ENCODE peak calls at places on chromosomes 3 and 15, in five cellular contexts. X is tibial nerve, V is adrenal gland, I is HCT116, M is transverse colon. K is an unnamed sample. For H3K4me1, the result is how much of the 10 kb centered on the place peaks cover.

GRCh38 chr15:69854521-69855171 is 243.1 kb downstream of the TLE3 start:
- DNase-seq in M (no peak), V (no peak), X (no peak), I (no peak), K (no peak)

GRCh38 chr3:126293370-126294082 is 63.7 kb downstream of the KLF15 start:
- DNase-seq in I (no peak), V (no peak), X (no peak), M (no peak), K (peak)

GRCh38 chr3:169659858-169660614 is 3.5 kb downstream of the MECOM start:
- DNase-seq in X (no peak), V (no peak), M (no peak), I (no peak), K (peak)

GRCh38 chr15:65793813-65794104 is 1.7 kb upstream of the DENND4A start:
- DNase-seq in I (no peak), X (no peak), M (no peak), V (no peak), K (no peak)

GRCh38 chr15:31517711-31518110 is 191.1 kb downstream of the KLF13 start:
- DNase-seq in M (no peak), X (no peak), I (no peak), V (no peak), K (no peak)

GRCh38 chr15:77633134-77633912 is 611 bp upstream of the LINGO1 start:
- DNase-seq in X (peak), M (peak), V (peak), I (peak), K (peak)

GRCh38 chr15:29556385-29556784 is 265.9 kb downstream of the TJP1 start:
- DNase-seq in I (no peak), X (no peak), V (no peak), M (no peak), K (no peak)

GRCh38 chr3:112561085-112561692 is 573 bp downstream of the ATG3 start:
- DNase-seq in I (peak), M (peak), V (peak), X (peak), K (peak)

GRCh38 chr15:97840501-97840900 is 120.0 kb upstream of the ARRDC4 start:
- DNase-seq in X (no peak), I (no peak), V (no peak), M (no peak), K (no peak)

GRCh38 chr3:39848365-39848764 is 39.0 kb downstream of the MYRIP start:
- DNase-seq in I (no peak), M (no peak), V (no peak), X (no peak), K (no peak)

GRCh38 chr3:127712881-127713771 is 40.4 kb downstream of the ABTB1 start:
- DNase-seq in X (no peak), V (no peak), I (no peak), M (no peak), K (no peak)

GRCh38 chr3:95813261-95813660 is 1001.1 kb upstream of the EPHA6 start:
- DNase-seq in X (no peak), I (no peak), V (no peak), M (no peak), K (no peak)

GRCh38 chr3:24492971-24493551 is 1.6 kb downstream of the THRB start:
- DNase-seq in X (no peak), I (no peak), M (no peak), V (no peak), K (no peak)

GRCh38 chr15:47422901-47423300 is 294.4 kb upstream of the SEMA6D start:
- DNase-seq in V (no peak), X (no peak), M (no peak), I (no peak), K (no peak)

GRCh38 chr3:54427951-54428871 is 305.9 kb downstream of the CACNA2D3 start:
- DNase-seq in I (peak), M (peak), X (peak), V (peak), K (no peak)

GRCh38 chr3:101193957-101194356 is 126.4 kb downstream of the IMPG2 start:
- DNase-seq in M (no peak), V (no peak), X (no peak), I (no peak), K (no peak)

GRCh38 chr3:197730200-197730599 is 6.5 kb downstream of the RUBCN start:
- DNase-seq in V (no peak), X (no peak), I (no peak), M (no peak), K (no peak)

GRCh38 chr3:24598691-24599090 is 104.0 kb upstream of the THRB start:
- DNase-seq in X (no peak), I (no peak), V (no peak), M (no peak), K (no peak)

GRCh38 chr3:138046955-138047354 is 37.0 kb downstream of the CLDN18 start:
- DNase-seq in V (no peak), X (no peak), M (no peak), I (no peak), K (no peak)

GRCh38 chr3:51391566-51392300 is 648 bp downstream of the RBM15B start:
- DNase-seq in M (peak), I (no peak), X (no peak), V (peak), K (peak)

GRCh38 chr3:142828703-142829304 is 60.1 kb downstream of the PCOLCE2 start:
- DNase-seq in M (peak), X (peak), V (peak), I (peak), K (peak)

GRCh38 chr3:127822166-127822835 is at the start of gene MGLL:
- DNase-seq in V (peak), M (peak), I (no peak), X (no peak), K (peak)

GRCh38 chr3:179613807-179614206 is 9.2 kb downstream of the NDUFB5 start:
- DNase-seq in M (no peak), I (no peak), X (no peak), V (no peak), K (no peak)

GRCh38 chr3:129439381-129439816 is 349 bp downstream of the MBD4 start:
- DNase-seq in X (peak), M (peak), V (peak), I (no peak), K (peak)

GRCh38 chr15:34223904-34224596 is 766 bp upstream of the EMC4 start:
- DNase-seq in X (no peak), I (no peak), M (peak), V (no peak), K (no peak)

GRCh38 chr15:95784508-95784907 is 546.0 kb upstream of the NR2F2 start:
- DNase-seq in X (no peak), V (no peak), I (no peak), M (no peak), K (no peak)

GRCh38 chr3:128312271-128312670 is 154.4 kb downstream of the DNAJB8 start:
- DNase-seq in X (no peak), M (no peak), V (peak), I (no peak), K (no peak)

GRCh38 chr3:112806903-112807302 is 39.8 kb downstream of the CD200R1L start:
- DNase-seq in X (no peak), I (no peak), V (no peak), M (no peak), K (no peak)

GRCh38 chr3:134373278-134373941 is 837 bp downstream of the AMOTL2 start:
- DNase-seq in M (peak), I (no peak), V (peak), X (peak), K (peak)

GRCh38 chr3:98893740-98894139 is 7.8 kb downstream of the DCBLD2 start:
- DNase-seq in I (no peak), M (no peak), V (no peak), X (no peak), K (no peak)

GRCh38 chr3:120497318-120497717 is 46.5 kb upstream of the FSTL1 start:
- DNase-seq in V (no peak), M (no peak), X (no peak), I (no peak), K (no peak)

GRCh38 chr3:23926736-23927135 is 9.8 kb downstream of the RPL15 start:
- DNase-seq in X (no peak), V (no peak), M (no peak), I (no peak), K (no peak)

GRCh38 chr15:84992157-84992940 is 10.7 kb downstream of the PDE8A start:
- DNase-seq in I (peak), V (no peak), M (peak), X (no peak), K (no peak)

GRCh38 chr3:190119734-190120133 is 963 bp downstream of the P3H2 start:
- DNase-seq in I (no peak), V (no peak), X (no peak), M (no peak), K (no peak)

GRCh38 chr3:3683261-3683660 is 116.0 kb upstream of the LRRN1 start:
- DNase-seq in M (no peak), V (no peak), X (no peak), I (no peak), K (no peak)

GRCh38 chr3:196969001-196969659 is 497 bp upstream of the PIGZ start:
- DNase-seq in V (no peak), M (peak), I (no peak), X (no peak), K (peak)

DNA sequence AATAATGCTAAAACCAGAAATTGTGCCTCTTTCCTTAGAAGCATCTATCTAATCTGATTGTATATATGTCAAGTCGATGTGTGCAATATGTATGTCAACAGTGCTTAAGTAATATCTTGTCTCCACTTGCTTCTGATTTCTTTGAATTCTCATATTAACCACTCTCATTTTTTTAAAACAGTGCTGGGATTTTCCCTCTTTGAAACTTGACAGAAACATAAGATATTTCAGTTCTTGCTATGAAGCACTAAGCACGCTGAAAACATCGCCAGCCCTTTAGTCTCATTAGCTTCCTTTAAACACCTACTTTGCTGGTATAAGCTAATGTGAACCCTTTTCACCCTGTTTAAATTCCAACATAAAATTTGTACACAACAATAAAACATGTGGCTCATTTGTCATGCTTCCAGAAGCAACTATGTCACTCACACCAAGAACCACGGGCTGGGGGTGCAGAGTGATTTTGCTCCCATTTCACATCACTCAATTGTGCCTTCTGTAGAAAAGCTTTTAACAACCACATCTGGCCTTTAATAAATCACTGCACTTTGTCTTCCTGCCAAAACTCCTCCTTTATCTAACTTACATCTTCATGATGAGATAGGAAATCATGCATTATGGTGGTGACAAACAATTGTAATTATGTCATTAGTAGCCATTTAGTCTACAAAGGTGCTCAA is 185.2 kb downstream of the FOXP1 start:
- DNase-seq in I (no peak), V (no peak), M (no peak), X (no peak), K (no peak)
- H3K27ac ChIP-seq in I (no peak), V (no peak), M (no peak), X (no peak), K (no peak)

DNA sequence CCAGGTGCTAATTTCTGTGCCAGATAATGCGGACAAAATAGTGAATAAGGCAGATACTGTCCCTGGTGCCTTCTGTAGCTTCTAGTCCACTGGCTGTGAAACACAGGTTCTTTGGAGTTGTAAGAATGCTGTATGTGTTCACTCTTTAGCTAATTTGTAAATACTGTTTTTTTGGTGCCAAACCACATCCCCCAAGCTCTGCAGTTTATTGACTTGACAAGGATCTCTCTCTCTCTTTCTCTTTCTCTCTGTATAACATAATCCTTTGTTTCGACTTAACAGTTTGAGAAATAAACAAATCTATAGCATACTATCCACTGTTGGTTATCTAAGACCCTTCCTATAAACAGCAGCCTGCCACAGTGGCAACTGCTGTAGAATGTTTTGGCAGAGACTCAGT is 7.5 kb downstream of the SMAD3 start:
- DNase-seq in I (no peak), M (no peak), V (no peak), X (no peak), K (no peak)
- H3K4me1 ChIP-seq in I (half or more), M (under half), V (under half), X (under half), K (half or more)

GRCh38 chr15:74800559-74801094 is 12.0 kb upstream of the LMAN1L start:
- DNase-seq in V (no peak), X (no peak), M (no peak), I (no peak), K (no peak)

GRCh38 chr15:74799843-74800558 is 12.6 kb upstream of the LMAN1L start:
- DNase-seq in X (peak), M (peak), V (peak), I (peak), K (peak)

GRCh38 chr15:74795961-74796625 is 14.2 kb downstream of the CSK start:
- DNase-seq in V (no peak), I (no peak), X (no peak), M (no peak), K (no peak)

GRCh38 chr15:74799255-74799842 is 13.3 kb upstream of the LMAN1L start:
- DNase-seq in M (no peak), V (no peak), I (no peak), X (no peak), K (no peak)

GRCh38 chr15:74798388-74799254 is 14.0 kb upstream of the LMAN1L start:
- DNase-seq in I (no peak), X (no peak), V (no peak), M (peak), K (no peak)
- TF ChIP-seq POLR2A in I (no peak), X (no peak), V (no peak), M (no peak), K (no peak)

GRCh38 chr15:63846022-63846544 is 12.3 kb upstream of the HERC1 start:
- DNase-seq in V (no peak), M (no peak), X (no peak), I (no peak), K (no peak)

GRCh38 chr15:63848881-63849551 is 15.3 kb upstream of the HERC1 start:
- DNase-seq in I (no peak), V (no peak), X (no peak), M (no peak), K (no peak)

GRCh38 chr15:63842626-63843025 is 8.9 kb upstream of the HERC1 start:
- DNase-seq in I (no peak), V (no peak), X (no peak), M (no peak), K (no peak)

GRCh38 chr15:63839717-63840116 is 6.0 kb upstream of the HERC1 start:
- DNase-seq in M (no peak), V (no peak), X (no peak), I (no peak), K (no peak)

DNA sequence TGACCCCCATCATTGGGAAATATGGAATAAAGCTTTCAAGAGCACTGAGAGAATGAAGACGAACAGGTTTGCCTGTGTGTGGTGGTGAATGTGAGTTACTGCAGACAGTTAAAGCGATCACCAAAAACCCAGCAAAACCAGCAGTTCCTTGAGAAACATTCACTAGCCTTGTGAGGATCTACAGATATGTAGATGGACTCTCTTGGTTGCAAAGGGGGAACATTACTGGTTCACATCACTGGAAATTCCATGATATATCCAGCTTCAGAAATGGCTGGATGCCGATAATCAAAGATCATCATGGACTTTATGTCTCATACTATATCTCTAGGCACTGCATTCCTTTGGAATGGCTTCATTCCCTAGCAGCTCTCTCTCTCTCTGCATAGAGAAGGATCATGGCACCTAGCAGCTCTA is 10.2 kb upstream of the HERC1 start:
- DNase-seq in M (no peak), I (no peak), X (no peak), V (no peak), K (no peak)
- H3K27ac ChIP-seq in M (no peak), I (no peak), X (no peak), V (no peak), K (no peak)

GRCh38 chr3:69767571-69767970 is 28.3 kb downstream of the MITF start:
- DNase-seq in I (no peak), V (peak), X (no peak), M (peak), K (peak)
- H3K4me1 ChIP-seq in I (under half), V (under half), X (under half), M (under half), K (under half)

GRCh38 chr15:40766906-40767837 is 2.6 kb upstream of the C15orf62 start:
- DNase-seq in I (no peak), X (no peak), V (peak), M (no peak), K (no peak)

GRCh38 chr15:40764766-40765136 is 883 bp downstream of the GCHFR start:
- DNase-seq in M (no peak), X (no peak), V (no peak), I (no peak), K (no peak)

GRCh38 chr15:40766194-40766830 is 2.4 kb downstream of the GCHFR start:
- DNase-seq in M (no peak), I (no peak), X (no peak), V (no peak), K (no peak)

GRCh38 chr15:40762919-40763800 is 708 bp upstream of the GCHFR start:
- DNase-seq in I (no peak), X (peak), M (peak), V (peak), K (peak)

GRCh38 chr15:40763801-40764765 is at the start of gene GCHFR:
- DNase-seq in V (peak), I (no peak), M (peak), X (peak), K (peak)
- TF ChIP-seq POLR2A in V (peak), I (peak), M (peak), X (no peak), K (no peak)

DNA sequence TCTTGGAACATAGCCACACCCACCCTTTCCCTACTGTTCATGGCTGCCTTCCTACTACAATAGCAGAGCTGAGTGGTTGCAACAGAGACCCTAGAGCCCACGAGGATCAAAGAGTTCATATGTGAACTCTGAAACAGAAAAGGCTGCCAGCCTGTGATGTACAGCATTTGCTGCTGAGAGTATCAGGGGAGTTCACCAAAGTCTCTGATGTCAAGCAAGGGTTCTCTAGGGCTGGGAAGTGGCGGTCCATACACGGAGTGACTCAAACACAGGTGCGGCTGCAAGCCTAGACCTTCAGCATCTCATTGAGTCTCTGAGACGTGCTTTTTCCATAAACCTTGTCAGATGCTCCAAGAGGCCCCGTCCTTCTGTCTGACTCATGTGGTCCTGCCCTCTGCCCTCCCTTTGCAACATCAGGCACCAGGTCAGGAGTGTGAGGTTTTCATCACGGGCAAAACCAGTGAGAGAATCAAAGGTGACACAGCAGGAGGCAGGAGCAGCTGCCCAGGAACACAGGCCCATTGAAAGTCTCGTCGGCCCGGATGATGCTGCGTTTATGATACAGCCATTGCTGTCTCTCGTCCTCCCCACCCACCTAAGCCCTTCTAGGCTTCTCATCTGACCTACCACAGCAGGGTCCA is 42.9 kb downstream of the PCSK6 start:
- DNase-seq in V (no peak), I (no peak), M (no peak), X (no peak), K (no peak)
- H3K27ac ChIP-seq in V (no peak), I (no peak), M (no peak), X (no peak), K (peak)

GRCh38 chr3:15382405-15382923 is 44.9 kb downstream of the METTL6 start:
- DNase-seq in X (no peak), M (no peak), I (no peak), V (no peak), K (no peak)
- H3K4me1 ChIP-seq in X (under half), M (under half), I (under half), V (under half), K (under half)

K was measured in heart left ventricle.